ENCODE peak calls at places on chromosomes 1 and 21, in five cellular contexts. N, W, S, A and O are unnamed samples.

GRCh38 chr1:54810144-54810942 is 9.2 kb upstream of the TTC22 start:
- DNase-seq in S (peak), N (peak), A (peak), W (peak), O (peak)

GRCh38 chr1:205769641-205770365 is 5.5 kb downstream of the RAB29 start:
- DNase-seq in S (no peak), W (no peak), N (no peak), A (no peak), O (no peak)

GRCh38 chr1:212554401-212554800 is 54.2 kb upstream of the ATF3 start:
- DNase-seq in S (no peak), A (no peak), N (no peak), W (no peak), O (peak)

GRCh38 chr1:42758641-42759040 is 8.2 kb downstream of the P3H1 start:
- DNase-seq in W (no peak), A (no peak), S (no peak), N (no peak), O (no peak)

GRCh38 chr1:29683472-29683871 is 447.1 kb downstream of the PTPRU start:
- DNase-seq in N (no peak), A (peak), W (no peak), S (no peak), O (no peak)

GRCh38 chr1:101316276-101316675 is 79.5 kb downstream of the S1PR1 start:
- DNase-seq in N (no peak), A (no peak), S (no peak), W (no peak), O (no peak)

GRCh38 chr1:150102986-150103385 is 35.4 kb downstream of the VPS45 start:
- DNase-seq in A (no peak), W (no peak), N (no peak), S (no peak), O (no peak)

GRCh38 chr1:168341576-168341975 is 60.9 kb downstream of the TBX19 start:
- DNase-seq in S (no peak), A (no peak), W (no peak), N (no peak), O (peak)

GRCh38 chr1:204573563-204573925 is 57.3 kb downstream of the MDM4 start:
- DNase-seq in S (no peak), A (no peak), W (peak), N (peak), O (peak)

DNA sequence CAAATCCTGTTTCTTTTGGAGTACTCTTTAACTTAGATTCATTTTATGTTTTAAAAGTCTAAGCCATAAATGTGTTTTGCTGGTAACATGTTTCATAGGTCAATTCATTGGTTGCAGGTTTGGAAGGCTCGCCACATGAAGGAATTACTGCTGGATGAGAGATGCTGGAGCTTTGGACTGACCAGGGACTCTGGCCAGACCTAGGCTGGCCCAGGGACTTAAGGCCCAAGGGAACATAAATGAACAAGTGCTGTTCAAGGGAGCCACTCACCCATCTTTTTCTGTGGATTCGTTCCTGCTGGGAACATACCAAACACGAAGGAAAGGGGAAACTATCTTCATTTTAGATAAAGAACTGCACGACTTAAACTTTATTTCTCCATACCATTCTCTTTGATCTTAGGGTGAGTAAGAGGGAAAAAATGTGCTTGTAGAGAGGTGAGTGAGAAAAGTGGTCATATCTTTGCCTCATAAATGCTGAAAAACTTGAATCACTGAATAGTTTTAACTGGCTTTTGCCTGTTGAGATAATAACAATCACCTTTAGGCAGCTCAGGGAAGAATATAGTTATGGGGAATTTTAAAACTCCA is 15.3 kb upstream of the SHCBP1L start:
- DNase-seq in N (peak), A (no peak), W (peak), S (no peak), O (peak)
- TF ChIP-seq MAFK in N (no peak), A (no peak), W (no peak), S (no peak), O (no peak)

DNA sequence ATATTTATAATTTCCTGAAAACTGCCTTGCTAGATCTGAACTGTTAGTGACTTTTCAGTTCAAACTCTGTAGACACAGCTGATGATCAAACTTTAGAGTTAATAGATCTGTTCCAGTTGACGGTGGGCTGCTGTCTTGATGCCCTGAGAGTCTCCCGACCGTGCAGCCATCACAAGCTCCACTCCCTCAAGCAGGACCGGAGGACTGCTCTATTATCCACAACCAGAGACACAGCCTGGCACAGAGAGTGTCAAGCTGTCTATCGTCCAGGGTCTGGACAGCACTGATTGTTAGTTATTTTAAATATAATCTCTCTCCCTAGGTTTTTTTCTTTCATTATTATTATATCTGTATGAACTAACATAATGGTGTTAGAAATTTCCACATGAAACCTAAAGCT is 8.1 kb downstream of the CHODL start:
- DNase-seq in S (no peak), A (no peak), N (no peak), W (no peak), O (no peak)
- TF ChIP-seq RFX5 in S (no peak), A (no peak), N (no peak), W (no peak), O (no peak)

GRCh38 chr1:179079113-179079761 is 2.6 kb upstream of the TOR3A start:
- DNase-seq in A (no peak), S (peak), W (peak), N (peak), O (peak)
- TF ChIP-seq MAFK in A (no peak), S (no peak), W (no peak), N (no peak), O (no peak)

GRCh38 chr21:43847301-43847700 is 17.7 kb upstream of the AGPAT3 start:
- DNase-seq in W (no peak), N (no peak), A (no peak), S (no peak), O (no peak)
- TF ChIP-seq RFX5 in W (no peak), N (no peak), A (no peak), S (no peak), O (no peak)

GRCh38 chr1:82564338-82564737 is 763.6 kb downstream of the ADGRL2 start:
- DNase-seq in S (no peak), N (no peak), W (no peak), A (no peak), O (no peak)

GRCh38 chr1:82565546-82565945 is 764.8 kb downstream of the ADGRL2 start:
- DNase-seq in S (no peak), A (no peak), N (no peak), W (no peak), O (peak)

GRCh38 chr1:82562448-82562847 is 761.7 kb downstream of the ADGRL2 start:
- DNase-seq in W (no peak), A (no peak), N (no peak), S (no peak), O (no peak)

GRCh38 chr1:82565146-82565545 is 764.4 kb downstream of the ADGRL2 start:
- DNase-seq in W (no peak), A (no peak), S (no peak), N (peak), O (peak)

DNA sequence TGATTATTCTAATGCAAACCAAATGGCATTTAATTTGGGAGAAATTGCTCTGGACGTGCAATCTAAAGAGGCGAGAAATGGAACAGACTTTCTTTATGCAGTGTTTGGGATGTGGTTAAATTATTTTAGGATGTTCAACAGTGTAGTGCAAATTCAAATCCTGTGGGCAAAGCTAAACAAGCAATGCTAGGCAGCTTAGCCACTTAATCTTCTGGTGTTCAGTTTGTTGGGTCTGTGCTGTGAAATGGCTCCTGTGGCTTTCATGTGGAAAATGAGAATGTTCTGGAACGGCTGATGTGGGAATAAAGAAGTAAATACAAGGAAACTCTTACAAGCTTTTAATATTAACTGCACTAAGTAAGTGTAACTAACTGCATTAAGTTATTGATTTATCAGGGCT is 766.6 kb downstream of the ADGRL2 start:
- DNase-seq in A (no peak), N (no peak), W (no peak), S (no peak), O (no peak)
- TF ChIP-seq MAFK in A (no peak), N (no peak), W (no peak), S (no peak), O (no peak)

DNA sequence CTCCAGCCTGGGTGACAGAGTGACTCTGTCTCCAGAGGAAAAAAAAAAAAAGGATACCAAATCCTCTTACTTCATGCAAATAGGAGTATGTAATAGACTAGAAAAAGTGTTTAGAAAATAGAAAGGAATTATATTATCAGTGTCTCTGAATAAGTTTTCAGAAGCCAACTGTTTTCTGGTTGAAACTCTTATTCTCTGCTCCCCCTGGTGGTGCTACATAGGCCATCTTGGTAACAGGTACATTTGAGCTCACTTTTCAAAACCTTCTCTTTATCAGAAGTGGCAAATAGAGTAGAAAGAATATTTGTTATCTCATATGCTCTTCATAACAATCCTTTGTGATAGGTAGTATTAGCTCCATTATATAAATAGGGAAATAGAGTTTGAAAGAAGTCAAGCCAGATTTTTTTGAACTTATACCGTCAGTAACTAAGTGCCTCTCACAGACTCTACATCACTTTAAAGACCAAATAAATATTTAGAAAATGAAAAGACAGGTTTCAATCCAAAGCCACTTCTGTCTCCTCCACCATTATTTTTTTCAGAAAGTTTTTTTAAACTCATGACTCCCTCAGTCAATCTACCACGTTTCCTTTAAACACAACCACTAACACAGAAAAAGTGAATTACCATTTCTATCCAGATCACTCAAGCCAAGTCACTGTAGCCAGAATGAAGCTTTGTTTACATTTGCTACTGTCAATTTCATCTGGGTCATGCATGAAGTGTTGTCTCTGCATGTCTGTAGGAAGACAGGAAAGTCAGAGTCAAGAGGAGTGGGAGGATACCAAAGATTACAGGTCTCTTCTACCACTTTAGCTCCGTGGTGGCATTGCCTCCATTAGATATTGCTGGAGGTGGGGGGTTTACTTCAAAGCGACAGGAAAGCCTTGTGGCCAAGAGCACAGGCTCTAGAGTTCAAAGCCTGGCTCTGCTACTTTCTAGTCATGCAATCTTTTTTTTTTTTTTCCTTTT is 45.6 kb downstream of the IL23R start:
- DNase-seq in W (peak), S (no peak), A (no peak), N (peak), O (peak)
- TF ChIP-seq RFX5 in W (no peak), S (no peak), A (no peak), N (no peak), O (no peak)

DNA sequence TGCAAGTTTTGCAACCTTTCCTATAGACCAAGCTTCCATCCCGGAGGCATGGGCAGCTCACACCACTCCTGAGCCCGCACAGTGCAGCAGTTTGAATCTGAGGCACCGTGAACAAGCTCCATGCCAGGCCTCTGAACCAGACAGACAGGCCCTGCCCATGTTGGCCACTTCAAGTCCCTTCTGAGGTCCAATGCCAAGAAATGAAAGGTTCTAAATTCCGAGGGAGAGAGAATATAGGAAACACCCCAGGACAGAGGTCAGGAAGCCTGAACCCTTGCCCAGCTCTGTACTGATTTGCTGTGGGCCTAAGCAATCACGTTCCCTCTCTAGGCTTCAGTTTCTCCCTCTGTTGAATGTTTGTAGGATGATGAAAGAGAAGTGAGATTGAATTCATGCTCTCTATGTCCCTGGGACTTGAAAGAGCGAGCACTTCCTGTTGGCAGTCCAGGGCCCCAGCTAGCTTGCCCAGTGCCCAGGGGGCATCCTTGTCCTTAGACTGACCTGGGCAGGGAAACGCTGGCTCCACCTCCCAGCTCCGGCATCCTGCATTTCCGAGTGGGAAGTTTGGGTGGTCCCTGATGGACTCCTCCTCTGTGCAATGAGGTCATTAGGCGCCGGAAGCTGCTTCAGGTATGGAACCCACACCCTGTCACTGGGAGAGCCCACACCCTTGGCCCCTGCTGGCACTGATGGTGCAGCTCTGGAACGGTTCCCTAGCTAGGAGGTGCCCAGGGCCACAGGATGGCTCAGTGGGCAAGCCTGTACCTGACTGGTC is 242.4 kb upstream of the TMEM51 start:
- DNase-seq in S (no peak), A (no peak), N (no peak), W (no peak), O (no peak)
- TF ChIP-seq MAFK in S (no peak), A (no peak), N (no peak), W (no peak), O (no peak)

GRCh38 chr1:112460672-112461071 is 48.1 kb upstream of the WNT2B start:
- DNase-seq in N (no peak), S (no peak), W (peak), A (no peak), O (peak)
- TF ChIP-seq RFX5 in N (no peak), S (no peak), W (no peak), A (no peak), O (no peak)